ENCODE peak calls at places on chromosome 2, in six cellular contexts. Z, O, I, D, B and X are unnamed samples.

GRCh38 chr2:128413014-128413717 is 94.5 kb upstream of the HS6ST1 start:
- DNase-seq in B (no peak), D (peak; percentile 32), I (peak; percentile 17), O (no peak), Z (no peak), X (no peak)

GRCh38 chr2:140353541-140353940 is 1573.4 kb upstream of the NXPH2 start:
- DNase-seq in Z (no peak), I (no peak), O (no peak), B (peak; percentile 0), D (no peak), X (no peak)

GRCh38 chr2:73962798-73963197 is 21.9 kb upstream of the TET3 start:
- DNase-seq in I (no peak), B (no peak), O (no peak), Z (no peak), D (no peak), X (no peak)

GRCh38 chr2:16649353-16650286 is 16.0 kb downstream of the CYRIA start:
- DNase-seq in I (no peak), B (no peak), D (no peak), Z (no peak), O (no peak), X (no peak)

GRCh38 chr2:25378731-25379490 is 37.2 kb upstream of the DNMT3A start:
- DNase-seq in D (no peak), B (peak; percentile 2), O (no peak), Z (no peak), I (peak; percentile 12), X (peak; percentile 18)

GRCh38 chr2:235467586-235467985 is 26.3 kb upstream of the AGAP1 start:
- DNase-seq in O (peak; percentile 76), B (no peak), D (no peak), I (no peak), Z (no peak), X (no peak)

GRCh38 chr2:168181825-168182224 is 65.6 kb downstream of the STK39 start:
- DNase-seq in D (no peak), O (no peak), I (no peak), B (no peak), Z (no peak), X (no peak)

GRCh38 chr2:180222642-180223041 is 215.5 kb upstream of the CWC22 start:
- DNase-seq in O (peak; percentile 96), Z (no peak), D (no peak), B (no peak), I (no peak), X (peak; percentile 67)

GRCh38 chr2:7325186-7325585 is 408.0 kb downstream of the RNF144A start:
- DNase-seq in I (no peak), D (no peak), Z (no peak), B (no peak), O (no peak), X (no peak)

GRCh38 chr2:119795309-119796303 is 35.9 kb downstream of the PTPN4 start:
- DNase-seq in Z (no peak), D (peak; percentile 59), B (no peak), I (no peak), O (no peak), X (no peak)

GRCh38 chr2:70043252-70043875 is 43.9 kb upstream of the PCBP1 start:
- DNase-seq in O (no peak), D (no peak), B (no peak), Z (no peak), I (no peak), X (no peak)

GRCh38 chr2:109472331-109473005 is 141.3 kb downstream of the SEPTIN10 start:
- DNase-seq in Z (no peak), B (no peak), O (no peak), D (no peak), I (no peak), X (no peak)

GRCh38 chr2:68845043-68845442 is 26.2 kb downstream of the BMP10 start:
- DNase-seq in O (no peak), Z (no peak), B (peak; percentile 44), D (no peak), I (no peak), X (no peak)

GRCh38 chr2:219158586-219158985 is 2.0 kb downstream of the NHEJ1 start:
- DNase-seq in O (peak; percentile 17), B (peak; percentile 59), I (no peak), Z (no peak), D (no peak), X (no peak)

GRCh38 chr2:28975671-28976070 is 5.4 kb upstream of the TOGARAM2 start:
- DNase-seq in B (peak; percentile 93), Z (no peak), D (no peak), O (no peak), I (no peak), X (no peak)

GRCh38 chr2:215419113-215419512 is 16.8 kb downstream of the FN1 start:
- DNase-seq in O (no peak), Z (no peak), I (no peak), B (no peak), D (no peak), X (no peak)

GRCh38 chr2:26196683-26197418 is 24.0 kb downstream of the GAREM2 start:
- DNase-seq in Z (no peak), O (no peak), D (no peak), I (no peak), B (no peak), X (no peak)

GRCh38 chr2:199875400-199875799 is 24.4 kb upstream of the FTCDNL1 start:
- DNase-seq in B (peak; percentile 78), D (no peak), Z (no peak), I (no peak), O (no peak), X (no peak)

GRCh38 chr2:25879133-25879730 is 945 bp upstream of the ASXL2 start:
- DNase-seq in O (peak; percentile 77), B (peak; percentile 76), D (no peak), Z (no peak), I (no peak), X (peak; percentile 85)

GRCh38 chr2:147810883-147811765 is 33.7 kb upstream of the ACVR2A start:
- DNase-seq in I (no peak), D (no peak), O (no peak), B (no peak), Z (no peak), X (no peak)

GRCh38 chr2:99507964-99508818 is 18.4 kb upstream of the REV1 start:
- DNase-seq in B (no peak), D (no peak), I (no peak), O (no peak), Z (no peak), X (no peak)

GRCh38 chr2:71934595-71935263 is 212.9 kb downstream of the CYP26B1 start:
- DNase-seq in D (peak; percentile 26), I (no peak), O (no peak), B (peak; percentile 71), Z (no peak), X (no peak)

GRCh38 chr2:164784376-164784775 is 57.2 kb downstream of the COBLL1 start:
- DNase-seq in I (no peak), B (peak; percentile 30), Z (peak; percentile 15), O (no peak), D (no peak), X (no peak)

GRCh38 chr2:160736629-160737028 is 243.0 kb upstream of the RBMS1 start:
- DNase-seq in D (no peak), I (no peak), O (peak; percentile 66), Z (no peak), B (peak; percentile 58), X (peak; percentile 47)

DNA sequence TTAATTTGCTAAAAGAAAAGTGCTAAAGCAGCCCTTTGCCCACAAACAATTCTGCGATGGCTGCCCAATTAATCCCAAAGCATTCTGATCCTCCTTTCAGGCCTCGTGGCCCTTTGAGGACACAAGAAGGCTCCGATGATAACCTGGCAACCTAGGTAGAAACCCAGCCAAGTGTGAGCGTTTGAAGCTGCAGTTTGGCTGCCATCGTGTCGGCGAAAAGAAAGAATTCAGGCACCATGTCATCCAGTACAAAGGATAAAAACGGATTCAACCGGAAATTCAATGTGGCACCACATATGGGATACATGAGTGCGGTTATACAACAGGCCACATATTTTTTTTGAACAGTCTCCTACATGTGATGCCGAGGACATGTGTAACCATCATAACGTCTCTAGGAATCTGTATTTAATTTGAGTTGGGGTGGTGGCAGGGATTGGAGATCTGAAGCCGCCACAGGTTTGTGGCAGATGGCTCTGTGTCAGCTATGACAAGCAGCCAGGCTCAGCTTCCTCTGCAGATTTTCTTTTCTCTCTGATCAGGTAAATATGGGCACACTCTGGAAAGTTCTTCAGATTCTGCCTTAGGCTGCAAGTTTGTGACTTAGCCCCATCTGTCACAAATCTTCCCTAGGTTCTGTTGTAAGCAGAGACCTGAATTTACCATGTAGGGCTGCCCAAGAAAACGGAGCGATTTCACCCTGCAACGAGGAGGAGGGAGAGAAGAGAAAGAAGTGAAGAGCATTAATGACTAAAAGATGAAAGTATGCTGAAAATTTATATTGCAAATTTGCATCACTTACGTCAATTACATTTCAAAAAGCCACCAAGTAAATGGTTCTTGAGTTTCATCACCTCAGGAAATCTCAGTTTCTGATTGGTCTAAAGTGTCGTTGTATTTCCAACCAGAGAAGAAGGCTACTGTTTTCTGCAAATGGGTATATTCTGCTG is 573.2 kb downstream of the ZEB2 start:
- DNase-seq in O (no peak), Z (no peak), B (peak; percentile 16), I (no peak), D (no peak), X (no peak)
- H2AFZ ChIP-seq in O (no peak overlapping the region), Z (no peak overlapping the region), B (no peak overlapping the region), I (no peak overlapping the region), D (no peak overlapping the region), X (no peak overlapping the region)

GRCh38 chr2:85188852-85189251 is 55.7 kb downstream of the TCF7L1 start:
- DNase-seq in Z (no peak), D (no peak), O (no peak), B (no peak), I (no peak), X (peak; percentile 31)

GRCh38 chr2:85185431-85185940 is 52.3 kb downstream of the TCF7L1 start:
- DNase-seq in D (no peak), B (no peak), O (peak; percentile 50), I (no peak), Z (no peak), X (no peak)

GRCh38 chr2:85191157-85191556 is 58.0 kb downstream of the TCF7L1 start:
- DNase-seq in B (no peak), D (no peak), O (no peak), I (no peak), Z (no peak), X (no peak)

GRCh38 chr2:85187069-85187468 is 53.9 kb downstream of the TCF7L1 start:
- DNase-seq in I (no peak), O (peak; percentile 18), Z (no peak), D (no peak), B (no peak), X (no peak)

GRCh38 chr2:85189606-85190270 is 56.5 kb downstream of the TCF7L1 start:
- DNase-seq in O (no peak), I (no peak), Z (peak; percentile 92), D (no peak), B (no peak), X (no peak)
- H4K91ac ChIP-seq in O (no peak overlapping the region), I (no peak overlapping the region), Z (no peak overlapping the region), D (no peak overlapping the region), B (no peak overlapping the region), X (no peak overlapping the region)

DNA sequence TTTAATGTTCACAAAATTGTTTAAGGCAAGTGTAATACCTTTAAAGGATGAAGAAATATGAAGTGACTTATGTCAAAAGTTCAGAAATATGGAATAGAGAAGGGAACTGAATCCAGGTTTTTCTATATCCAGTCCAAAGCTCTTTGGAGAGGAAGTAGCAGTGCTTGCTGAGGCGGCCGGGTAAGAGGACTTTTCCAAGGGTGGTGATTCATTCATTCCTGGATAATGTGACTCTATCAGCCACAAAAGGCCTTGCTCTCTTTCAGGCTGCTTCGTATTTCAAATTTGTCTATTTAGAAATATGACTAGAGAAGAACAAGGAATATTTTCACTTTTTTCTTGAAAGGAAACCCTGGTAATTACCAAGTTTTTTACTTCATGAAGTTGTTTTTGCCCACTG is 830.1 kb upstream of the ZEB2 start:
- DNase-seq in I (no peak), D (no peak), Z (no peak), O (peak; percentile 81), B (no peak), X (peak; percentile 47)
- H2AFZ ChIP-seq in I (no peak overlapping the region), D (no peak overlapping the region), Z (no peak overlapping the region), O (no peak overlapping the region), B (no peak overlapping the region), X (no peak overlapping the region)

GRCh38 chr2:130359466-130359865 is 3.6 kb downstream of the PTPN18 start:
- DNase-seq in Z (no peak), O (no peak), B (no peak), D (no peak), I (no peak), X (no peak)
- H4K91ac ChIP-seq in Z (no peak overlapping the region), O (no peak overlapping the region), B (no peak overlapping the region), D (no peak overlapping the region), I (no peak overlapping the region), X (no peak overlapping the region)